ENCODE peak calls at places on chromosomes 12 and 14, in eight cellular contexts. One of them, this sample, is unnamed.

GRCh38 chr12:22332191-22332590 is 2.3 kb downstream of the ST8SIA1 start:
- DNase-seq in activated naive CD8-positive, alpha-beta T cell treated with anti-CD3 and anti-CD28 coated beads for 36 hours: no peak
- DNase-seq in A549: no peak
- DNase-seq in adrenal gland: no peak
- DNase-seq in dermis blood vessel endothelial cell: no peak
- DNase-seq in mesendoderm: no peak
- DNase-seq in stimulated activated naive CD8-positive, alpha-beta T cell treated with anti-CD3 and anti-CD28 coated beads, Interleukin-15, amount 100 ng/mL, for 72 hours: no peak
- DNase-seq in H9: no peak
- DNase-seq in this sample: no peak

GRCh38 chr14:72528059-72528950 is 365.6 kb downstream of the DPF3 start:
- DNase-seq in activated naive CD8-positive, alpha-beta T cell treated with anti-CD3 and anti-CD28 coated beads for 36 hours: no peak
- DNase-seq in A549: no peak
- DNase-seq in adrenal gland: no peak
- DNase-seq in dermis blood vessel endothelial cell: no peak
- DNase-seq in mesendoderm: no peak
- DNase-seq in stimulated activated naive CD8-positive, alpha-beta T cell treated with anti-CD3 and anti-CD28 coated beads, Interleukin-15, amount 100 ng/mL, for 72 hours: no peak
- DNase-seq in H9: no peak
- DNase-seq in this sample: no peak

GRCh38 chr12:12819752-12820311 is 6.7 kb downstream of the DDX47 start:
- DNase-seq in activated naive CD8-positive, alpha-beta T cell treated with anti-CD3 and anti-CD28 coated beads for 36 hours: no peak
- DNase-seq in A549: peak
- DNase-seq in adrenal gland: no peak
- DNase-seq in dermis blood vessel endothelial cell: peak
- DNase-seq in mesendoderm: peak
- DNase-seq in stimulated activated naive CD8-positive, alpha-beta T cell treated with anti-CD3 and anti-CD28 coated beads, Interleukin-15, amount 100 ng/mL, for 72 hours: no peak
- DNase-seq in H9: no peak
- DNase-seq in this sample: no peak

GRCh38 chr14:82366803-82367202 is 833.1 kb upstream of the SEL1L start:
- DNase-seq in activated naive CD8-positive, alpha-beta T cell treated with anti-CD3 and anti-CD28 coated beads for 36 hours: no peak
- DNase-seq in A549: no peak
- DNase-seq in adrenal gland: no peak
- DNase-seq in dermis blood vessel endothelial cell: no peak
- DNase-seq in mesendoderm: peak
- DNase-seq in stimulated activated naive CD8-positive, alpha-beta T cell treated with anti-CD3 and anti-CD28 coated beads, Interleukin-15, amount 100 ng/mL, for 72 hours: no peak
- DNase-seq in H9: no peak
- DNase-seq in this sample: no peak

GRCh38 chr12:1050059-1050707 is 59.2 kb downstream of the ERC1 start:
- DNase-seq in activated naive CD8-positive, alpha-beta T cell treated with anti-CD3 and anti-CD28 coated beads for 36 hours: no peak
- DNase-seq in A549: no peak
- DNase-seq in adrenal gland: no peak
- DNase-seq in dermis blood vessel endothelial cell: no peak
- DNase-seq in mesendoderm: peak
- DNase-seq in stimulated activated naive CD8-positive, alpha-beta T cell treated with anti-CD3 and anti-CD28 coated beads, Interleukin-15, amount 100 ng/mL, for 72 hours: no peak
- DNase-seq in H9: no peak
- DNase-seq in this sample: no peak

GRCh38 chr14:34496679-34497513 is 34.9 kb upstream of the SPTSSA start:
- DNase-seq in activated naive CD8-positive, alpha-beta T cell treated with anti-CD3 and anti-CD28 coated beads for 36 hours: no peak
- DNase-seq in A549: peak
- DNase-seq in adrenal gland: peak
- DNase-seq in dermis blood vessel endothelial cell: peak
- DNase-seq in mesendoderm: peak
- DNase-seq in stimulated activated naive CD8-positive, alpha-beta T cell treated with anti-CD3 and anti-CD28 coated beads, Interleukin-15, amount 100 ng/mL, for 72 hours: no peak
- DNase-seq in H9: peak
- DNase-seq in this sample: peak

GRCh38 chr14:99653618-99654017 is 8.7 kb downstream of the HHIPL1 start:
- DNase-seq in activated naive CD8-positive, alpha-beta T cell treated with anti-CD3 and anti-CD28 coated beads for 36 hours: no peak
- DNase-seq in A549: no peak
- DNase-seq in adrenal gland: no peak
- DNase-seq in dermis blood vessel endothelial cell: no peak
- DNase-seq in mesendoderm: no peak
- DNase-seq in stimulated activated naive CD8-positive, alpha-beta T cell treated with anti-CD3 and anti-CD28 coated beads, Interleukin-15, amount 100 ng/mL, for 72 hours: no peak
- DNase-seq in H9: no peak
- DNase-seq in this sample: no peak

GRCh38 chr14:55832122-55832911 is 252.3 kb downstream of the KTN1 start:
- DNase-seq in activated naive CD8-positive, alpha-beta T cell treated with anti-CD3 and anti-CD28 coated beads for 36 hours: no peak
- DNase-seq in A549: peak
- DNase-seq in adrenal gland: no peak
- DNase-seq in dermis blood vessel endothelial cell: no peak
- DNase-seq in mesendoderm: no peak
- DNase-seq in stimulated activated naive CD8-positive, alpha-beta T cell treated with anti-CD3 and anti-CD28 coated beads, Interleukin-15, amount 100 ng/mL, for 72 hours: no peak
- DNase-seq in H9: no peak
- DNase-seq in this sample: peak

GRCh38 chr14:32939254-32940065 is 781 bp downstream of the NPAS3 start:
- DNase-seq in activated naive CD8-positive, alpha-beta T cell treated with anti-CD3 and anti-CD28 coated beads for 36 hours: peak
- DNase-seq in A549: no peak
- DNase-seq in adrenal gland: peak
- DNase-seq in dermis blood vessel endothelial cell: peak
- DNase-seq in mesendoderm: peak
- DNase-seq in stimulated activated naive CD8-positive, alpha-beta T cell treated with anti-CD3 and anti-CD28 coated beads, Interleukin-15, amount 100 ng/mL, for 72 hours: no peak
- DNase-seq in H9: peak
- DNase-seq in this sample: peak

GRCh38 chr12:29739279-29739991 is 44.3 kb downstream of the TMTC1 start:
- DNase-seq in activated naive CD8-positive, alpha-beta T cell treated with anti-CD3 and anti-CD28 coated beads for 36 hours: no peak
- DNase-seq in A549: no peak
- DNase-seq in adrenal gland: no peak
- DNase-seq in dermis blood vessel endothelial cell: no peak
- DNase-seq in mesendoderm: no peak
- DNase-seq in stimulated activated naive CD8-positive, alpha-beta T cell treated with anti-CD3 and anti-CD28 coated beads, Interleukin-15, amount 100 ng/mL, for 72 hours: no peak
- DNase-seq in H9: no peak
- DNase-seq in this sample: no peak

GRCh38 chr12:11771356-11771755 is 121.9 kb downstream of the ETV6 start:
- DNase-seq in activated naive CD8-positive, alpha-beta T cell treated with anti-CD3 and anti-CD28 coated beads for 36 hours: no peak
- DNase-seq in A549: no peak
- DNase-seq in adrenal gland: no peak
- DNase-seq in dermis blood vessel endothelial cell: peak
- DNase-seq in mesendoderm: peak
- DNase-seq in stimulated activated naive CD8-positive, alpha-beta T cell treated with anti-CD3 and anti-CD28 coated beads, Interleukin-15, amount 100 ng/mL, for 72 hours: no peak
- DNase-seq in H9: no peak
- DNase-seq in this sample: no peak

GRCh38 chr14:52950410-52950897 is 396 bp downstream of the FERMT2 start:
- DNase-seq in activated naive CD8-positive, alpha-beta T cell treated with anti-CD3 and anti-CD28 coated beads for 36 hours: no peak
- DNase-seq in A549: peak
- DNase-seq in adrenal gland: peak
- DNase-seq in dermis blood vessel endothelial cell: peak
- DNase-seq in mesendoderm: peak
- DNase-seq in stimulated activated naive CD8-positive, alpha-beta T cell treated with anti-CD3 and anti-CD28 coated beads, Interleukin-15, amount 100 ng/mL, for 72 hours: peak
- DNase-seq in H9: peak
- DNase-seq in this sample: peak

GRCh38 chr12:122820838-122821271 is 14.4 kb upstream of the HIP1R start:
- DNase-seq in activated naive CD8-positive, alpha-beta T cell treated with anti-CD3 and anti-CD28 coated beads for 36 hours: no peak
- DNase-seq in A549: no peak
- DNase-seq in adrenal gland: no peak
- DNase-seq in dermis blood vessel endothelial cell: no peak
- DNase-seq in mesendoderm: no peak
- DNase-seq in stimulated activated naive CD8-positive, alpha-beta T cell treated with anti-CD3 and anti-CD28 coated beads, Interleukin-15, amount 100 ng/mL, for 72 hours: no peak
- DNase-seq in H9: no peak
- DNase-seq in this sample: no peak

GRCh38 chr12:26668847-26669246 is 164.1 kb downstream of the ITPR2 start:
- DNase-seq in activated naive CD8-positive, alpha-beta T cell treated with anti-CD3 and anti-CD28 coated beads for 36 hours: no peak
- DNase-seq in A549: no peak
- DNase-seq in adrenal gland: peak
- DNase-seq in dermis blood vessel endothelial cell: no peak
- DNase-seq in mesendoderm: no peak
- DNase-seq in stimulated activated naive CD8-positive, alpha-beta T cell treated with anti-CD3 and anti-CD28 coated beads, Interleukin-15, amount 100 ng/mL, for 72 hours: no peak
- DNase-seq in H9: no peak
- DNase-seq in this sample: no peak

GRCh38 chr12:50642035-50642451 is 121.9 kb upstream of the ATF1 start:
- DNase-seq in activated naive CD8-positive, alpha-beta T cell treated with anti-CD3 and anti-CD28 coated beads for 36 hours: no peak
- DNase-seq in A549: peak
- DNase-seq in adrenal gland: no peak
- DNase-seq in dermis blood vessel endothelial cell: peak
- DNase-seq in mesendoderm: no peak
- DNase-seq in stimulated activated naive CD8-positive, alpha-beta T cell treated with anti-CD3 and anti-CD28 coated beads, Interleukin-15, amount 100 ng/mL, for 72 hours: no peak
- DNase-seq in H9: no peak
- DNase-seq in this sample: no peak

GRCh38 chr12:75599061-75599460 is 87.7 kb upstream of the KRR1 start:
- DNase-seq in activated naive CD8-positive, alpha-beta T cell treated with anti-CD3 and anti-CD28 coated beads for 36 hours: no peak
- DNase-seq in A549: no peak
- DNase-seq in adrenal gland: no peak
- DNase-seq in dermis blood vessel endothelial cell: no peak
- DNase-seq in mesendoderm: no peak
- DNase-seq in stimulated activated naive CD8-positive, alpha-beta T cell treated with anti-CD3 and anti-CD28 coated beads, Interleukin-15, amount 100 ng/mL, for 72 hours: no peak
- DNase-seq in H9: no peak
- DNase-seq in this sample: no peak

GRCh38 chr14:103854017-103854808 is 6.8 kb upstream of the PPP1R13B start:
- DNase-seq in activated naive CD8-positive, alpha-beta T cell treated with anti-CD3 and anti-CD28 coated beads for 36 hours: no peak
- DNase-seq in A549: no peak
- DNase-seq in adrenal gland: no peak
- DNase-seq in dermis blood vessel endothelial cell: no peak
- DNase-seq in mesendoderm: no peak
- DNase-seq in stimulated activated naive CD8-positive, alpha-beta T cell treated with anti-CD3 and anti-CD28 coated beads, Interleukin-15, amount 100 ng/mL, for 72 hours: no peak
- DNase-seq in H9: no peak
- DNase-seq in this sample: no peak

GRCh38 chr12:56333197-56333678 is 562 bp downstream of the PAN2 start:
- DNase-seq in activated naive CD8-positive, alpha-beta T cell treated with anti-CD3 and anti-CD28 coated beads for 36 hours: no peak
- DNase-seq in A549: peak
- DNase-seq in adrenal gland: no peak
- DNase-seq in dermis blood vessel endothelial cell: no peak
- DNase-seq in mesendoderm: no peak
- DNase-seq in stimulated activated naive CD8-positive, alpha-beta T cell treated with anti-CD3 and anti-CD28 coated beads, Interleukin-15, amount 100 ng/mL, for 72 hours: no peak
- DNase-seq in H9: no peak
- DNase-seq in this sample: no peak

GRCh38 chr14:70640938-70641547 is 673 bp upstream of the TTC9 start:
- DNase-seq in activated naive CD8-positive, alpha-beta T cell treated with anti-CD3 and anti-CD28 coated beads for 36 hours: peak
- DNase-seq in A549: peak
- DNase-seq in adrenal gland: peak
- DNase-seq in dermis blood vessel endothelial cell: peak
- DNase-seq in mesendoderm: peak
- DNase-seq in stimulated activated naive CD8-positive, alpha-beta T cell treated with anti-CD3 and anti-CD28 coated beads, Interleukin-15, amount 100 ng/mL, for 72 hours: peak
- DNase-seq in H9: peak
- DNase-seq in this sample: peak

GRCh38 chr14:61695695-61696527 is 598 bp downstream of the HIF1A start:
- DNase-seq in activated naive CD8-positive, alpha-beta T cell treated with anti-CD3 and anti-CD28 coated beads for 36 hours: peak
- DNase-seq in A549: peak
- DNase-seq in adrenal gland: peak
- DNase-seq in dermis blood vessel endothelial cell: peak
- DNase-seq in mesendoderm: peak
- DNase-seq in stimulated activated naive CD8-positive, alpha-beta T cell treated with anti-CD3 and anti-CD28 coated beads, Interleukin-15, amount 100 ng/mL, for 72 hours: peak
- DNase-seq in H9: peak
- DNase-seq in this sample: peak

GRCh38 chr14:100636559-100636958 is 49.3 kb upstream of the BEGAIN start:
- DNase-seq in activated naive CD8-positive, alpha-beta T cell treated with anti-CD3 and anti-CD28 coated beads for 36 hours: no peak
- DNase-seq in A549: no peak
- DNase-seq in adrenal gland: no peak
- DNase-seq in dermis blood vessel endothelial cell: no peak
- DNase-seq in mesendoderm: no peak
- DNase-seq in stimulated activated naive CD8-positive, alpha-beta T cell treated with anti-CD3 and anti-CD28 coated beads, Interleukin-15, amount 100 ng/mL, for 72 hours: no peak
- DNase-seq in H9: no peak
- DNase-seq in this sample: no peak